ENCODE peak calls at places on chromosome 9, in nine cellular contexts. F is effector memory CD4-positive, alpha-beta T cell; A is upper lobe of right lung; C is fibroblast of lung; W is heart left ventricle; Z is upper lobe of left lung; D is psoas muscle; X is GM23338; E is CD8-positive, alpha-beta memory T cell. S is an unnamed sample. For H3K4me1, the result is how much of the 10 kb centered on the place peaks cover.

GRCh38 chr9:120117081-120117480 is 462.9 kb downstream of the CDK5RAP2 start:
- DNase-seq in C (no peak), Z (no peak), E (no peak), X (peak), W (no peak), D (no peak), F (no peak), A (no peak), S (no peak)

GRCh38 chr9:93254806-93255519 is 71.0 kb downstream of the WNK2 start:
- DNase-seq in C (no peak), F (no peak), E (no peak), X (no peak), Z (no peak), W (no peak), A (peak), D (no peak), S (peak)

GRCh38 chr9:37200572-37201005 is 80.2 kb downstream of the ZCCHC7 start:
- DNase-seq in F (no peak), X (no peak), D (no peak), W (no peak), Z (no peak), E (no peak), A (no peak), C (peak), S (no peak)

GRCh38 chr9:92424340-92424739 is at the start of gene OMD:
- DNase-seq in X (no peak), W (no peak), Z (no peak), F (no peak), D (no peak), C (no peak), E (no peak), A (no peak), S (no peak)

GRCh38 chr9:79662553-79662956 is 90.8 kb downstream of the TLE4 start:
- DNase-seq in D (no peak), Z (no peak), C (no peak), E (peak), A (no peak), F (no peak), X (peak), W (no peak), S (no peak)

GRCh38 chr9:125631391-125632085 is 75.5 kb downstream of the MAPKAP1 start:
- DNase-seq in Z (no peak), E (peak), D (no peak), X (peak), C (peak), W (no peak), F (no peak), A (no peak), S (no peak)

GRCh38 chr9:129898205-129898604 is 62.9 kb downstream of the USP20 start:
- DNase-seq in D (no peak), W (no peak), E (no peak), X (peak), F (no peak), A (peak), C (peak), Z (no peak), S (peak)

GRCh38 chr9:136187683-136188586 is 17.0 kb downstream of the LHX3 start:
- DNase-seq in E (no peak), C (no peak), D (no peak), Z (no peak), F (no peak), W (peak), X (peak), A (no peak), S (no peak)

GRCh38 chr9:22211588-22212360 is 202.7 kb upstream of the CDKN2B start:
- DNase-seq in X (no peak), A (no peak), Z (no peak), W (no peak), E (no peak), C (peak), D (no peak), F (no peak), S (no peak)

GRCh38 chr9:79041266-79041665 is 530.5 kb upstream of the TLE4 start:
- DNase-seq in F (no peak), W (no peak), Z (no peak), A (no peak), X (no peak), D (no peak), E (no peak), C (no peak), S (no peak)

DNA sequence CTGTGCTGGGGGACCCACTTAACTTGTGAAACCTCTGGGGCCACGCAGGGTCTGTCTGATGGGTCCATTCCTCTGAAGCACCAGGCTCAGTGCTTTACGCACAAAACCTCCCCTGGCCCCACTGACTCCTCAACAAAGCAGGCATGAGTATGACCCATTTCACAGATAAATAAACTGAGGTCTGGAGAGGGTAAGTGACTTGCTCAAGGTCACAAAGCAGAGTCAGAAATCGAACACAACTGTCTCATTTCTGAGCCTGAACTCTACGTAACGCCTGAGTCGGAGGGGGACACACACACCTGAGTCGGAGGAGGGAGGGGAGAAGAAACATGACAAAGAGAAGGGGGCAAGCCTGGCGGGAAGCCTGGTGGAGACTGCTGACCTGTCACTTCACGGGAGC is 48.0 kb upstream of the RAPGEF1 start:
- DNase-seq in F (no peak), A (no peak), X (no peak), W (no peak), D (no peak), C (no peak), E (no peak), Z (no peak), S (no peak)
- H3K4me3 ChIP-seq in F (no peak), A (no peak), X (no peak), W (no peak), D (no peak), C (no peak), E (no peak), Z (no peak), S (no peak)

DNA sequence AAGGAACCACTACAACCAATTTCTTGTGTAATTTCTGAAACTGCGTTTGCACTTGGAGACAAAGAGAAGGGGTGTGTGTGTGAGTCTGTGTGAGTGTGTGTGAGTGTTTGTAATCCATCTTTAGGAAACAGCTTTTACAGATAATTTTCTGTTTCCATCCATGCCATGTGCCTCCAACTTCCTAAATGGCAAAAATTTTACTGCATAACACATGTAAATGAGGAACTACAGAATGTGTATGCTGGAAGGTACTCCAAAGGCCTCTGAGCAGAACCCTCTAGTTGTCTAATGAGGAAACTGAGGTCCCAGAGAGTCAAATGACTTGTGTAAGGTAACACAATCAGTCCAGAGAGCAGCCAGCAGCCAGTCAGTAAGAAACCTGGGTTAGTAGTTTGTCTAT is 20.8 kb downstream of the MAMDC2 start:
- DNase-seq in F (no peak), W (no peak), D (no peak), X (no peak), Z (no peak), A (no peak), C (no peak), E (no peak), S (no peak)
- H3K4me1 ChIP-seq in F (under half), W (under half), D (under half), X (under half), Z (under half), A (under half), C (under half), E (under half), S (under half)

GRCh38 chr9:116152390-116152789 is 1.2 kb upstream of the PAPPA start:
- DNase-seq in W (no peak), C (peak), A (no peak), X (peak), F (no peak), E (no peak), D (no peak), Z (no peak), S (no peak)
- H3K4me3 ChIP-seq in W (peak), C (peak), A (no peak), X (no peak), F (no peak), E (no peak), D (no peak), Z (no peak), S (no peak)

GRCh38 chr9:134661791-134662142 is 20.2 kb downstream of the COL5A1 start:
- DNase-seq in A (peak), C (no peak), Z (no peak), W (no peak), D (peak), F (no peak), X (no peak), E (no peak), S (no peak)

GRCh38 chr9:134664446-134664845 is 22.8 kb downstream of the COL5A1 start:
- DNase-seq in F (no peak), E (no peak), D (peak), A (no peak), W (peak), Z (no peak), C (no peak), X (no peak), S (no peak)

GRCh38 chr9:134663084-134663483 is 21.5 kb downstream of the COL5A1 start:
- DNase-seq in X (no peak), D (no peak), Z (no peak), F (no peak), W (peak), C (no peak), E (no peak), A (peak), S (no peak)

GRCh38 chr9:134662143-134662876 is 20.7 kb downstream of the COL5A1 start:
- DNase-seq in C (peak), D (peak), A (peak), E (no peak), W (peak), X (no peak), F (no peak), Z (peak), S (peak)

GRCh38 chr9:134663753-134664415 is 22.3 kb downstream of the COL5A1 start:
- DNase-seq in E (no peak), X (no peak), W (peak), C (no peak), A (peak), D (peak), Z (no peak), F (no peak), S (no peak)
- H3K4me1 ChIP-seq in E (under half), X (under half), W (under half), C (under half), A (under half), D (under half), Z (under half), F (under half), S (under half)

GRCh38 chr9:214488-215448 is at the start of gene DOCK8:
- DNase-seq in X (peak), D (peak), Z (peak), F (peak), W (peak), C (no peak), A (peak), E (peak), S (peak)
- H3K4me3 ChIP-seq in X (peak), D (peak), Z (peak), F (peak), W (peak), C (peak), A (peak), E (peak), S (peak)

DNA sequence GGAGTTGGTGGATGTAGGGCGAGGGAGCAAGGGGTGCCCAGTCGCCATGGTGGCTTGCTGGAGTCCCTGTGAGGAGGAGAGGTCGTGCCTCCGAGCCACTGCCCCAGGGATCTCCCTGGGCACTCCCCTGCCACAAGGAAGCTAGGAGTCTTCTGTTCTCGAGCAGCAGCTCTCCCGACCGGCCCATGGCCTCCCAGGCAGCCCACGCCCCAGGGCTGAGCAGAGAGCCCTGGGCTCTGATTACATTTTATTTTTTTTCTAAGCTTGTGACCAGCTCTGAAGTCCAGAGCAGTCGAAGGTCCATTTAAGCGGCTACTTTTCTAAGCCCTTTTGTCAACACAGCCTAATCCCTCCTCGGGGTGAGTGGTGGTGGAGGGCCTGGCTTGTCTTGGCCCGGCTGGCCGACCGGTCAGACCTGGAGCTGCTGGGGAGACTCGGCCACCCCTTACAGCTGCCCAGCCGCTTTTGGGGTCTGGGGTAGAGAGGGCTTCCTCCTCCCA is 2.1 kb downstream of the RXRA start:
- DNase-seq in A (no peak), X (no peak), F (no peak), E (no peak), Z (no peak), C (peak), D (peak), W (peak), S (peak)
- H3K4me1 ChIP-seq in A (half or more), X (under half), F (under half), E (under half), Z (half or more), C (under half), D (half or more), W (half or more), S (under half)

DNA sequence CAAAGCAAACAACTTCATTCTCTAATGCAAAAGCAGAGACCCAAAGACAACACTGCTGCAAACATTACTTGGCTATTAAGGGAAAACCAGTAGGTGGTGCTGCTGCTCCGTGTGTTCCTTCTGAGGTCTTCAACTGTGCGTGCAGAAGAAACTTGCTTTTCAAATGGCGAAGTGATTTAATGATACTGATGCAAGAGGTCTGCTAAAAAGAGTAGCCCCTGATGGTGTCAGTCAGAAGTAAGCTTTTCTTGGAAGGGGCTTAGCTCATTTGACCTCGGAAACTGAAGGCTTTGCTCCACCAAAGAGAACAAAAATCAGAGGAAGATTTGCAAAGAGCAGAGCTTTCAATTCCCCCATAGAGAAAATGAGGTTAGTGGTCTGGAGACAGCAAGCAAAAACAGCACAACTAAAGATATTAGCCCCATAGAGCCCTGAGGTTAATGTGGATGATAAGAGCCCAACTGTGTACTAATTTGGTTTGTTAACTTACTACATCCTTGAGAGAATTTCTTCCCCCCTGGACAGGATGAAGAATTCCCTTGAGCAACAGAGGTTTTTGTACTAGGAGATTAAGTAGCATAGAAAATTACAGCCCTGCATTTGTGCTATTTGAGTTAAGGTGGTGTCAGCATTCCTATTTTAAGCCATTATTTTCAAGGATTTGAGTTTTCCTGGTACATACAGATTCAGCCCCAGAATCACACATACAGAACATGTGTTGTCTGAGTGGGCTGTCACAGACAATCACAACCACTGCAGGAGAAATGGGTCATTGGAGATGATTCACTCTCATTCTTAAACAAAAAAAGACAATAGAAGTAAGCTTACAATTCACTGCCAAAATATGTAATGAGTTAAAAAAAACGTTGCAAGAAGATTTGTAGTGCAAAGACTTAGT is 153.2 kb upstream of the C9orf72 start:
- DNase-seq in D (peak), F (peak), Z (no peak), C (peak), A (no peak), X (peak), E (peak), W (no peak), S (peak)
- H3K4me3 ChIP-seq in D (no peak), F (no peak), Z (no peak), C (no peak), A (no peak), X (no peak), E (no peak), W (no peak), S (no peak)

DNA sequence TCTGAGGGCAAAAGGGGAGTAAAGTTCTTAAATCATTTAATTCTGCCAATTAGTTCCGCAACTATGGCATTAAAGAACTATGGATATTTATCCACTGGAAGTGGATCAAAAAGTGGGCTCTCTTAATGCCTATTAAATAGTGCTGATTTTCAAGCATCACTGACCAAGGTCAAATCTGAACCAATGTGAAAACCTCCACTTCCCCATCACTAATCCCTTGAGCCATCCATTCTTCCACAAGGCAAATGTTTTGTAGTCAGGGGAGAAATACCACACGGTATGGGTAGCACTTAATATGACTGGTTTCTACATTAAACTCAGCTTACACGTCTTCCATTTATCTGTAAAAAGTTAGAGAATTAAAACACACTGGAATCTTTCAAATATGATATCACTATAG is 57.6 kb downstream of the MLLT3 start:
- DNase-seq in A (no peak), X (no peak), F (no peak), Z (no peak), W (no peak), C (no peak), E (no peak), D (no peak), S (no peak)
- H3K4me1 ChIP-seq in A (under half), X (under half), F (under half), Z (under half), W (under half), C (under half), E (under half), D (under half), S (under half)

S was measured in right cardiac atrium.